ENCODE peak calls at places on chromosomes 7 and 10, in eight cellular contexts. L is endothelial cell of umbilical vein, A is A549, J is HCT116, U is K562, E is H1, Y is HepG2, D is GM12878. M is an unnamed sample.

GRCh38 chr7:90710466-90710850 is 114.3 kb downstream of the CDK14 start:
- DNase-seq in U (no peak), D (no peak), L (no peak), E (no peak), J (no peak), Y (no peak), A (no peak), M (no peak)

GRCh38 chr10:101903827-101904520 is 60.4 kb upstream of the KCNIP2 start:
- DNase-seq in L (no peak), A (no peak), Y (no peak), D (peak; percentile 88), J (no peak), U (no peak), E (no peak), M (no peak)

GRCh38 chr10:84407390-84408049 is 79.1 kb downstream of the CCSER2 start:
- DNase-seq in D (no peak), Y (no peak), A (no peak), L (no peak), J (no peak), U (no peak), E (no peak), M (no peak)

GRCh38 chr10:122379041-122379440 is 4.5 kb downstream of the PLEKHA1 start:
- DNase-seq in E (no peak), Y (no peak), D (no peak), U (no peak), J (no peak), L (no peak), A (no peak), M (no peak)

GRCh38 chr10:133100706-133101463 is 13.2 kb downstream of the ADGRA1 start:
- DNase-seq in J (no peak), A (peak; percentile 28), L (no peak), E (peak; percentile 78), Y (no peak), D (no peak), U (peak; percentile 71), M (peak; percentile 38)

GRCh38 chr7:151677581-151678226 is 158.0 kb upstream of the RHEB start:
- DNase-seq in J (no peak), D (no peak), A (no peak), Y (no peak), L (no peak), E (no peak), U (no peak), M (no peak)

GRCh38 chr10:51425431-51425830 is 274.0 kb downstream of the CSTF2T start:
- DNase-seq in D (no peak), E (no peak), L (peak; percentile 74), Y (no peak), U (no peak), J (no peak), A (no peak), M (no peak)

GRCh38 chr10:110209926-110210662 is 2.7 kb downstream of the MXI1 start:
- DNase-seq in U (peak; percentile 43), D (no peak), L (peak; percentile 46), Y (no peak), J (no peak), A (peak; percentile 26), E (no peak), M (peak; percentile 67)

GRCh38 chr10:128897414-128897928 is 569.6 kb upstream of the MGMT start:
- DNase-seq in E (no peak), A (no peak), D (no peak), L (no peak), U (no peak), Y (no peak), J (no peak), M (no peak)

GRCh38 chr10:101655581-101655980 is 39.4 kb downstream of the FBXW4 start:
- DNase-seq in E (no peak), U (no peak), Y (no peak), D (no peak), L (no peak), J (no peak), A (no peak), M (no peak)

DNA sequence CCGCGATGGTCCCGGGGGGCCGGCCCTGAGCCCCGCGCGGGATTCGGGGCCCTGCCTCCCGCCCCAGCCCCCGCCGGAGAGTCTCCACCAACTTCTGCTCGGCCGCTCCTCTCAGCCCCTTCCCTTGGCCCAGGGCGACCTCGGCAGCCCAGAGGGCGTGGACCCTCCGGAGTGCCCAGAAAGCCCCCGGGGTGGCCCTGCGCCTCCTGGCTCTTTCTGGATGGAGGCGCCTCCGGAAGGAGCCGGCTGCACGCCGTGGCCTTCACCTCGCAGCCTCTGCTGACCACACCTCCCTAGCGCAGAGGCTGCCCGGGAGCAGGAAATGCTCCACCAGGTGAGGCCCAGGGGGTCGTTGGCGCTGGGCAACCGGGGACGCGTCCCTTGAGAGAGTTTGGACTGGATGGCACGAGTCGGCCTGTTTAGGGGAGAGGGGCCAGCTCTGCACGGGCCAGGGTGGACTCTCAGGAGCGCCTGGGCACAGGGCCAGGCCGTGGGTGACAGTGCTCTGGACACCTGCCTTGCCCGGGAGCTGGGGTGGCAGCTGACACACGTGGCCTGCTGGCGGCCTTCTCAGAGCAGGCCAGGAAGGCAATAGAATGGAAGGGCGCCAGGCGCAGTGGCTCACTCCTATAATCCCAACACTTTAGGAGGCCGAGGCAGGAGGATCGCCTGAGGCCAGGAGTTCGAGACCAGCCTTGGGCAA is 594 bp downstream of the ZNF853 start:
- DNase-seq in D (no peak), L (no peak), E (no peak), Y (peak; percentile 24), U (no peak), A (no peak), J (no peak), M (no peak)
- H3K4me3 ChIP-seq in D (no peak overlapping the region), L (peak overlapping the region; percentile 31), E (peak overlapping the region; percentile 60), Y (peak overlapping the region; percentile 84), U (no peak overlapping the region), A (peak overlapping the region; percentile 64), J (no peak overlapping the region), M (no peak overlapping the region)

GRCh38 chr10:92969151-92969550 is 91.4 kb upstream of the CYP26C1 start:
- DNase-seq in D (no peak), Y (no peak), L (peak; percentile 26), J (no peak), U (no peak), E (no peak), A (no peak), M (no peak)

GRCh38 chr10:92970301-92971070 is 90.1 kb upstream of the CYP26C1 start:
- DNase-seq in Y (no peak), U (no peak), L (no peak), J (no peak), E (no peak), A (no peak), D (no peak), M (no peak)

DNA sequence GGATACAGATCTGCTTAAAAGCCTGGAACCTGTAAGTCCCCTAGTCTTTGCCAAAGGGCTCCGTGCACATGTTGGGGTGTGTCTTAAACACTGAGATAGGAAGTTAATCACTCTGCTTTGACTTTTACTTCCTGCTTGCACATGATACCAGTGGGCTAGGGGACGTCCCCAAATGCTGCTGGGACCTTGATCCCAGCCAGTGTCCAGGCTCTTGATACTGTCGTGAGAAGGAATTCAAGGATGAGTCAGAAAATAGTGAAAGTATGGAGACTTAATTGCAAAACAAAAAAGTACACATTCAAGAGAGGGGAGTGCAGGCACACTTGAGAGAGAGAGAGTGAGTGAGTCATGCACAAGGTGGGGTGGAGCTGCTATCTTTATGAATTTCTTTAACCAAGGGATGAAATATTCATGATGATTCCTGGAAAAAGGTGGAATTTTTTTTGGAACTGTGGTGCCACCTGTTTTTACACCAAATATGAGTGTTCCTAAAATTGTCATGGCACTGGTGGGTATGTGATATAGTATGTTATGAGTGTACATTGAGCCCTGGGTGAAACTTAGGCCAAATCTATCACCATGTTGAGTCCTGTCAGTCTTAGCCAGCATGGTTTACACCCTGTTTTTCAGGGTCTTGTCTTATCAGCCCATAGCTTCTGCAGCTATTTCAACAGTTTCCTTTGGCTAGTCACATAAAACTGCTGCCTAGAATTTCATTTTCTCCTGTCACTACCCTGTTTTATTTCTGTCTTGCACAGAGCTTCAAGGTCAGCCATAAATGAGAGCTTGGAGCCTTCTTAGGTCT is 88.3 kb upstream of the CYP26C1 start:
- DNase-seq in E (no peak), A (peak; percentile 75), D (no peak), L (peak; percentile 65), Y (peak; percentile 80), U (peak; percentile 58), J (peak; percentile 78), M (peak; percentile 15)
- TF ChIP-seq MAX in E (no peak), A (peak; percentile 41), D (no peak), L (no peak), Y (no peak), U (peak; percentile 48), J (peak; percentile 85), M (peak; percentile 14)

GRCh38 chr7:20220293-20220755 is 3.1 kb upstream of the MACC1 start:
- DNase-seq in D (no peak), Y (no peak), U (no peak), A (no peak), J (no peak), L (no peak), E (no peak), M (peak; percentile 67)

GRCh38 chr7:20218261-20218660 is 1.1 kb upstream of the MACC1 start:
- DNase-seq in Y (peak; percentile 19), J (no peak), L (no peak), E (no peak), A (no peak), D (no peak), U (no peak), M (no peak)

GRCh38 chr7:20219062-20219445 is 1.9 kb upstream of the MACC1 start:
- DNase-seq in A (no peak), L (no peak), J (no peak), Y (no peak), D (no peak), E (no peak), U (no peak), M (no peak)

GRCh38 chr7:20220824-20221547 is 3.8 kb upstream of the MACC1 start:
- DNase-seq in J (no peak), D (no peak), U (no peak), Y (no peak), E (no peak), L (no peak), A (no peak), M (peak; percentile 94)

DNA sequence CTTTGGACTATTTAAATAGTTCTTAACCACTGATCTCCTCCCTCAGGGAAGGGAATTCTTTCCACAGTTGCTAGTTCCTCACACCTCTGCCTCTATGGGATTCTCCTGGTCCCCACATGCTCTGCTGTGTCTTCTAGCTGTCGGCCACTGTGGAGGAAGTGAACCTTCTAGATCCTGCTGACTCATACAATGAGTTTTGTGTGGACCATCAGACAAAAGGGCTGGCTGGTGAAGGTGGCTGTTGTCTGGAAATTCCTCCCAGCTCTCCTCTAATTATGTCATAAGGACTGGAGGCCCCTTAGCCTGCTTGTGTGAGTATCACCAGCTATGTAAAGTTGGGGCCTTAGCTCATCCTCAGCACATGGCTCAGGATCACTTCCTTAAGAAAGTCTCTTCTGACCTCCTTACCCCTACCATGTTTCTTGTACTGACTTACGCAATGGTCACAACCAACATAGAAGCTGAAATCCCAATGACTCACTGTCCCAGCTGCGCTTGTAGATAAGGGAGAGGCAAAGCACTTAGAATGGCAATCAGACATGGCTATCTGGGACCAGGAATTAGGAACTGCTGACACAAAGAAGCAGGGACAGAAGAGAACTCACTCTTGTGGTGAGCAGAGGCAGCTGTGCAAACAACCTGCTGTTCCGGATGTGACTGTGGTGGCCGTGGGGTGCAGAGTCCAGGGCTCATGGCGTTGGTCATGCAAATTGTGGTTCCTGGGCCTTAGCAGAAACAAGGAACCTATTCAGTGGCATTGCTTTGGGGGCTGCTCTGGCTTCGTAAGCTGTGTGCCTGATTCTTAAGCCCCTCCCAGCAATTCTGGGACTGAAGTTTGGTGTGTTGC is 2.5 kb upstream of the MACC1 start:
- DNase-seq in Y (peak; percentile 99), D (peak; percentile 99), A (peak; percentile 39), E (no peak), U (peak; percentile 85), L (peak; percentile 95), J (no peak), M (peak; percentile 100)
- TF ChIP-seq POLR2A in Y (peak; percentile 41), D (peak; percentile 74), A (no peak), E (no peak), U (peak; percentile 65), L (peak; percentile 78), J (no peak), M (peak; percentile 21)

GRCh38 chr7:47520408-47520807 is 61.5 kb downstream of the TNS3 start:
- DNase-seq in E (no peak), J (no peak), Y (peak; percentile 39), U (no peak), A (no peak), L (no peak), D (no peak), M (no peak)
- H3K4me3 ChIP-seq in E (no peak overlapping the region), J (no peak overlapping the region), Y (no peak overlapping the region), U (no peak overlapping the region), A (no peak overlapping the region), L (no peak overlapping the region), D (no peak overlapping the region), M (no peak overlapping the region)